ENCODE peak calls at places on chromosomes 6 and 20, in eight cellular contexts. Q, W, N, G, E, C, O and A are unnamed samples.

GRCh38 chr20:10672579-10673127 is 1.1 kb downstream of the JAG1 start:
- DNase-seq in Q (peak; percentile 85), W (peak; percentile 70), N (peak; percentile 70), G (peak; percentile 82), E (peak; percentile 88), C (peak; percentile 65), O (no peak), A (peak; percentile 66)

GRCh38 chr6:36753671-36754485 is 56.3 kb downstream of the RAB44 start:
- DNase-seq in Q (no peak), W (no peak), N (no peak), G (no peak), E (no peak), C (no peak), O (no peak), A (no peak)

GRCh38 chr6:78908621-78909020 is 41.3 kb downstream of the IRAK1BP1 start:
- DNase-seq in Q (peak; percentile 21), W (no peak), N (no peak), G (no peak), E (no peak), C (no peak), O (no peak), A (no peak)

GRCh38 chr6:85640806-85641205 is 1.9 kb downstream of the SYNCRIP start:
- DNase-seq in Q (peak; percentile 24), W (no peak), N (no peak), G (no peak), E (no peak), C (no peak), O (no peak), A (no peak)

GRCh38 chr20:21796059-21796458 is 90.6 kb downstream of the PAX1 start:
- DNase-seq in Q (peak; percentile 7), W (no peak), N (no peak), G (no peak), E (no peak), C (no peak), O (no peak), A (no peak)

GRCh38 chr6:163983601-163984445 is 569.3 kb downstream of the QKI start:
- DNase-seq in Q (no peak), W (no peak), N (peak; percentile 24), G (no peak), E (no peak), C (no peak), O (no peak), A (no peak)

GRCh38 chr6:80618953-80619352 is 512.5 kb downstream of the BCKDHB start:
- DNase-seq in Q (peak; percentile 79), W (no peak), N (no peak), G (no peak), E (no peak), C (no peak), O (no peak), A (no peak)

GRCh38 chr6:7137335-7138106 is 29.8 kb downstream of the RREB1 start:
- DNase-seq in Q (peak; percentile 90), W (no peak), N (peak; percentile 59), G (no peak), E (no peak), C (peak; percentile 53), O (no peak), A (no peak)

GRCh38 chr6:137227872-137228302 is 8.7 kb upstream of the IFNGR1 start:
- DNase-seq in Q (no peak), W (no peak), N (no peak), G (no peak), E (no peak), C (no peak), O (no peak), A (no peak)

GRCh38 chr6:127365874-127366273 is 22.5 kb upstream of the ECHDC1 start:
- DNase-seq in Q (no peak), W (no peak), N (no peak), G (no peak), E (no peak), C (no peak), O (no peak), A (no peak)

GRCh38 chr6:127367023-127367375 is 23.6 kb upstream of the ECHDC1 start:
- DNase-seq in Q (peak; percentile 7), W (no peak), N (no peak), G (no peak), E (no peak), C (no peak), O (no peak), A (no peak)

DNA sequence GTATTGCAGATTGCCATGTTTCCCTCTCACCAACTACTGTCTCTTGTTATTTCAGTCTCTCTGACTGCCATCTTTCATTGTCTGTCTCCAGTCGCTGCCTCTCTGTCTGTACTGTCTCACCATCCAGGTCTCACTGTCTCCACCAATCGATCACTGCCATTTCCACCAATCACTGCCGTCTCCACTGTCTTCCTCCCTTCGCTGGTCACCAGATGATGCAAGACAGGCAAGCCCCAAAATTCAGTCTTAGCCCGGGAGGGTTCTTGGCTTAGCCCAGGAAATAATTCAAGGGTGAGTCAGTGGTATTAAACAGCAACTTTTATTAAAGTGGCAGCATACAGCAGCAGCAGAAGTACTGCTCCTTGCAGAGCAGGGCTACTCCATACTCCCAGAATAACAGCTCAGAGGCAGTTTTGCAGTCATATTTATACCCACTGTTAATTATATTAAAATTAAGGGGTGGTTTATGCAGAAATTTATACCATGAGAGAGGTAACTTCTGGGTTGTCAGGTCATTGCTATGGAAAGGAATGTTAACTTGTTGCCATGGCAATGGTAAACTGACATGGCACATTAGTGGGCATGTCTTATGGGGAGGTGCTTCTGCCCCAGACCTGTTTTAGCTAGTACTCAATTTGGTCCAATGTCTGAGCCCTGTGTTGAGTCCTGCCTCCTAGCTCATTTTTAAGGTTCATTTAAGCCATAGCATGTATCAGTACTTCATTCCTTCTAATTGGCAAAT is 23.0 kb upstream of the ECHDC1 start:
- DNase-seq in Q (peak; percentile 96), W (no peak), N (no peak), G (no peak), E (no peak), C (no peak), O (no peak), A (peak; percentile 49)
- H3K27ac ChIP-seq in Q (peak overlapping the region; percentile 74), W (no peak overlapping the region), N (no peak overlapping the region), G (no peak overlapping the region), E (no peak overlapping the region), C (no peak overlapping the region), O (no peak overlapping the region), A (no peak overlapping the region)

GRCh38 chr20:45969712-45970634 is 2.0 kb downstream of the ZNF335 start:
- DNase-seq in Q (peak; percentile 85), W (peak; percentile 70), N (peak; percentile 41), G (no peak), E (peak; percentile 30), C (no peak), O (peak; percentile 36), A (no peak)
- H3K4me3 ChIP-seq in Q (peak overlapping the region; percentile 91), W (no peak overlapping the region), N (no peak overlapping the region), G (no peak overlapping the region), E (peak overlapping the region; percentile 98), C (peak overlapping the region; percentile 81), O (peak overlapping the region; percentile 73), A (peak overlapping the region; percentile 20)

GRCh38 chr6:41727705-41728072 is 7.7 kb downstream of the TFEB start:
- DNase-seq in Q (no peak), W (no peak), N (no peak), G (no peak), E (no peak), C (no peak), O (no peak), A (no peak)

GRCh38 chr6:41728954-41729353 is 6.5 kb downstream of the TFEB start:
- DNase-seq in Q (no peak), W (no peak), N (no peak), G (no peak), E (peak; percentile 63), C (no peak), O (no peak), A (no peak)

GRCh38 chr6:41726876-41727275 is 8.5 kb downstream of the TFEB start:
- DNase-seq in Q (no peak), W (no peak), N (no peak), G (no peak), E (peak; percentile 66), C (no peak), O (no peak), A (no peak)

GRCh38 chr6:41729624-41730023 is 5.8 kb downstream of the TFEB start:
- DNase-seq in Q (no peak), W (no peak), N (no peak), G (no peak), E (no peak), C (no peak), O (no peak), A (no peak)

GRCh38 chr6:41728073-41728936 is 7.1 kb downstream of the TFEB start:
- DNase-seq in Q (no peak), W (peak; percentile 63), N (peak; percentile 56), G (no peak), E (peak; percentile 75), C (no peak), O (peak; percentile 89), A (no peak)
- H3K4me1 ChIP-seq in Q (peaks cover 21% of the 10 kb centered on the region), W (peaks cover 53% of the 10 kb centered on the region), N (peaks cover 36% of the 10 kb centered on the region), G (no peaks in the 10 kb centered on the region), E (peaks cover 48% of the 10 kb centered on the region), C (peaks cover 38% of the 10 kb centered on the region), O (peaks cover 46% of the 10 kb centered on the region), A (peaks cover 35% of the 10 kb centered on the region)

GRCh38 chr20:17681741-17682102 is 320 bp downstream of the RRBP1 start:
- DNase-seq in Q (no peak), W (no peak), N (no peak), G (no peak), E (peak; percentile 78), C (no peak), O (no peak), A (no peak)

GRCh38 chr20:17680128-17680835 is 1.8 kb downstream of the RRBP1 start:
- DNase-seq in Q (peak; percentile 79), W (peak; percentile 78), N (peak; percentile 85), G (peak; percentile 69), E (peak; percentile 82), C (peak; percentile 42), O (no peak), A (peak; percentile 75)

GRCh38 chr20:17679786-17680127 is 2.3 kb downstream of the RRBP1 start:
- DNase-seq in Q (no peak), W (no peak), N (no peak), G (no peak), E (no peak), C (no peak), O (no peak), A (no peak)

GRCh38 chr20:17682103-17682888 is at the start of gene RRBP1:
- DNase-seq in Q (peak; percentile 99), W (peak; percentile 99), N (peak; percentile 99), G (peak; percentile 98), E (peak; percentile 100), C (peak; percentile 99), O (peak; percentile 98), A (peak; percentile 99)

DNA sequence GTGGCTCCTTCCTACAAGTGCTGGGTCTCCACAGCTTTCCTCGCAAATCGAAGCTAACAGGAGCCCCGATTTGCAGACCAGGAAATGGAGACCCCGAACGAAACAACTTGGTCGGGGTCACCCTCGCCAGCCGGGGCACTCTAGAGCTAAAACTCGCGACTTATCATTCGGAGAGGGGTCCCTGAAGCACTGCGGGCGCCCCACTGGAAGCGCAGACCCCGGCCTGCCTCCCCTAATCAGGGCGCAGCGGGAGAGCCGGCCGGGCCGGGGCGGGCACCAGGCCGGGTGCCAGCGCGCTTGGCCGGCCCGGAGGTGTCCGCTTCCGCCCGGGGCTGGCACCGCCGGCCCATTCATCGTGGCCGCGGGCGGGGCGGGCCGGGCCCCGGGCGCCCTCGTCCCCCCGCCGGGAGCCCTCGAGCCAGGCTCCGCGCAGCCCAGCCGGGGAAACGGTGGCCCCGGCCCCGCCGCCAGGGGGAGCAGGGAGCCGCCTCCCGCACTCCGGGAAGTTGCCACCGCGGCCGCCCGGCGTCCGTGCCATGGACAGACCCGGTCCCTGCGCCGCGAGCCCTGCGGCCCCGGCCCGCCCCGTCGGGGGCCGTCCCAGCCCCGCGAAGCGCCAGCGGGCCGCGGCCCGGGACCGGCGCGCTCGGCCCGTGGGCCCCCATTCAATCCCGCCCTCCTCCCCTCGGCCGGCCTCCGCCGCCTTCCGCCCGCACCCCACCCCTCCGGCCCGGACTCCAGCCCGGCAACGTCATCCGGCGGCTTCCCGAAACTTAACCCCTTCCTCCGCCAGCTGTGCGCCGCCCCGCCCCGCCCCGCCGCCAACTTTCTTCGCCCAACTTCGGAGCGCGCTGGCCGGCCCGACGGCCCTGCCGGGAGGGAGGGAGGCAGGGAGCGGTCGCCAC is 954 bp downstream of the RRBP1 start:
- DNase-seq in Q (peak; percentile 90), W (peak; percentile 92), N (peak; percentile 80), G (peak; percentile 95), E (peak; percentile 95), C (peak; percentile 86), O (peak; percentile 73), A (peak; percentile 84)
- H3K27ac ChIP-seq in Q (peak overlapping the region; percentile 95), W (peak overlapping the region; percentile 99), N (peak overlapping the region; percentile 99), G (peak overlapping the region; percentile 95), E (peak overlapping the region; percentile 92), C (peak overlapping the region; percentile 100), O (peak overlapping the region; percentile 86), A (peak overlapping the region; percentile 99)